ENCODE peak calls at places on chromosomes 12 and 14, in nine cellular contexts. P, N, L, A, R, W, U, Q and Z are unnamed samples.

GRCh38 chr14:46384611-46385010 is 267.0 kb downstream of the RPL10L start:
- DNase-seq in P (no peak), N (no peak), L (no peak), A (no peak), R (no peak), W (no peak), U (no peak), Q (no peak), Z (no peak)

GRCh38 chr12:112116232-112117060 is 7.9 kb upstream of the NAA25 start:
- DNase-seq in P (no peak), N (peak; percentile 72), L (peak; percentile 28), A (peak; percentile 61), R (peak; percentile 94), W (peak; percentile 41), U (no peak), Q (peak; percentile 69), Z (peak; percentile 67)

GRCh38 chr12:50621435-50622304 is 116.9 kb downstream of the DIP2B start:
- DNase-seq in P (peak; percentile 30), N (peak; percentile 44), L (no peak), A (no peak), R (no peak), W (peak; percentile 40), U (no peak), Q (no peak), Z (peak; percentile 25)

GRCh38 chr12:58967551-58967950 is 47.2 kb upstream of the LRIG3 start:
- DNase-seq in P (no peak), N (no peak), L (no peak), A (peak; percentile 59), R (no peak), W (no peak), U (no peak), Q (no peak), Z (no peak)

GRCh38 chr14:24296341-24297157 is 3.0 kb downstream of the DHRS1 start:
- DNase-seq in P (peak; percentile 51), N (peak; percentile 73), L (peak; percentile 87), A (peak; percentile 97), R (peak; percentile 91), W (peak; percentile 54), U (peak; percentile 50), Q (peak; percentile 63), Z (peak; percentile 73)

GRCh38 chr14:101761881-101762529 is 496 bp downstream of the PPP2R5C start:
- DNase-seq in P (peak; percentile 37), N (peak; percentile 51), L (peak; percentile 57), A (no peak), R (peak; percentile 28), W (peak; percentile 59), U (peak; percentile 40), Q (peak; percentile 54), Z (peak; percentile 64)

GRCh38 chr12:89154743-89155530 is 197.4 kb downstream of the DUSP6 start:
- DNase-seq in P (no peak), N (no peak), L (no peak), A (peak; percentile 8), R (peak; percentile 43), W (no peak), U (no peak), Q (no peak), Z (no peak)

GRCh38 chr12:64532734-64533351 is 77.5 kb upstream of the RASSF3 start:
- DNase-seq in P (no peak), N (no peak), L (no peak), A (no peak), R (no peak), W (no peak), U (no peak), Q (no peak), Z (no peak)

GRCh38 chr14:20499108-20499507 is 6.2 kb upstream of the RNASE10 start:
- DNase-seq in P (no peak), N (no peak), L (no peak), A (no peak), R (peak; percentile 86), W (no peak), U (no peak), Q (no peak), Z (no peak)

GRCh38 chr14:23360496-23360895 is 4.5 kb downstream of the EFS start:
- DNase-seq in P (no peak), N (no peak), L (peak; percentile 35), A (no peak), R (peak; percentile 11), W (no peak), U (no peak), Q (no peak), Z (no peak)

GRCh38 chr14:65373011-65373670 is 39.4 kb upstream of the FUT8 start:
- DNase-seq in P (no peak), N (no peak), L (no peak), A (no peak), R (no peak), W (no peak), U (no peak), Q (no peak), Z (no peak)

GRCh38 chr12:6631549-6631961 is 4.2 kb downstream of the LPAR5 start:
- DNase-seq in P (no peak), N (no peak), L (no peak), A (no peak), R (no peak), W (peak; percentile 87), U (no peak), Q (peak; percentile 78), Z (no peak)

GRCh38 chr12:6635856-6636521 is at the start of gene LPAR5:
- DNase-seq in P (peak; percentile 30), N (peak; percentile 23), L (peak; percentile 48), A (no peak), R (peak; percentile 70), W (peak; percentile 91), U (no peak), Q (peak; percentile 78), Z (no peak)

GRCh38 chr12:6635375-6635855 is 344 bp downstream of the LPAR5 start:
- DNase-seq in P (no peak), N (no peak), L (no peak), A (no peak), R (peak; percentile 78), W (no peak), U (no peak), Q (no peak), Z (no peak)

GRCh38 chr12:6630696-6631095 is 5.1 kb downstream of the LPAR5 start:
- DNase-seq in P (no peak), N (no peak), L (no peak), A (no peak), R (no peak), W (no peak), U (no peak), Q (no peak), Z (no peak)

DNA sequence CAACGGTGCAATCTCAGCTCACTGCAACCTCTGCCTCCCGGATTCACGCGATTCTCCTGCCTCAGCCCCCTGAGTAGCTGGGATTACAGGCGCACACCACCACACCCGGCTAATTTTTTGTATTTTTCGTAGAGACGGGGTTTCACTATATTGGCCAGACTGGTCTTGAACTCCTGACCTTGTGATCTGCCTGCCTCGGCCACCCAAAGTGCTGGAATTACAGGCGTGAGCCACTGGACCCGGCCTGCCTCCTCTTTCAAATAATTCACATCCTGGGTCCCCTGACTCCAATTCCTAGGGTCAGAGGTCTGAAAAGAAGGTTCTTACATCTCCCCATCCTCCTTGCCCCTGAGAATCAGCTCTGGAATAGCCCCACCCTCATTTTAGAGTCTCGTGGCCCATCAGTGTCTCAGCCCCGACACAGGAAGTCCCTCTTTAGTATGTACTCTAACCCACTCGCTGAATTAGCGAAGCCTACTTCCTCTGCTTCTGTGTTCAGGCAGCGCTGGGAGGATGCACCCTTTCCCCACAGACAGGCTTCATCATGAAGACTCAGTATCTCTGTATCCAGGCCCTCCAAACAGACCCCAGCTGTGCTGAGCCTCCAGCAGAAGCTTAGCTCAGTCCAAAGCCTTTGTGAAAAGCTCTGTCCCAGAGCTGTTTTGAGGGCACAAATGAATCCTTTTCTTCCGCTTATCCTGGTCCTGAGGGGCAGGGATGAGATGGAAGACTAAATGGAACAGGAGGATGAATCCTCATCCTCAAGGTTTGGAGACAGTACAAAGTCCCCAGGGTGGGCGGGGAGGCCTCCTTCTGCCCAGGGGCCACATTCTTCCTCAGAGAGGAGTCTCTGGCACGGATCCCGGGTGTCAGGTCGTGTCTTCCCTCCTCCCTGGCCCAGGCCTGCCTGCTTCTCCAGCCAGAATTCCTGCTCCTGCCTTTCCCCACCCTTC is 3.5 kb downstream of the LPAR5 start:
- DNase-seq in P (no peak), N (no peak), L (no peak), A (no peak), R (peak; percentile 70), W (peak; percentile 53), U (no peak), Q (no peak), Z (no peak)
- TF ChIP-seq POLR2A in P (no peak), N (no peak), L (no peak), A (no peak), R (no peak), W (peak; percentile 11), U (no peak), Q (no peak), Z (no peak)

GRCh38 chr14:100191584-100192249 is 32.3 kb upstream of the DEGS2 start:
- DNase-seq in P (no peak), N (peak; percentile 37), L (no peak), A (no peak), R (no peak), W (no peak), U (no peak), Q (no peak), Z (peak; percentile 16)
- H3K4me3 ChIP-seq in P (no peak overlapping the region), N (no peak overlapping the region), L (no peak overlapping the region), A (no peak overlapping the region), R (no peak overlapping the region), W (no peak overlapping the region), U (no peak overlapping the region), Q (peak overlapping the region; percentile 38), Z (no peak overlapping the region)

GRCh38 chr14:69191340-69192111 is at the start of gene EXD2:
- DNase-seq in P (peak; percentile 90), N (peak; percentile 90), L (peak; percentile 97), A (peak; percentile 80), R (peak; percentile 91), W (peak; percentile 93), U (peak; percentile 86), Q (peak; percentile 93), Z (peak; percentile 94)
- TF ChIP-seq POLR2A in P (peak; percentile 28), N (peak; percentile 84), L (peak; percentile 22), A (no peak), R (no peak), W (peak; percentile 72), U (no peak), Q (no peak), Z (peak; percentile 73)

DNA sequence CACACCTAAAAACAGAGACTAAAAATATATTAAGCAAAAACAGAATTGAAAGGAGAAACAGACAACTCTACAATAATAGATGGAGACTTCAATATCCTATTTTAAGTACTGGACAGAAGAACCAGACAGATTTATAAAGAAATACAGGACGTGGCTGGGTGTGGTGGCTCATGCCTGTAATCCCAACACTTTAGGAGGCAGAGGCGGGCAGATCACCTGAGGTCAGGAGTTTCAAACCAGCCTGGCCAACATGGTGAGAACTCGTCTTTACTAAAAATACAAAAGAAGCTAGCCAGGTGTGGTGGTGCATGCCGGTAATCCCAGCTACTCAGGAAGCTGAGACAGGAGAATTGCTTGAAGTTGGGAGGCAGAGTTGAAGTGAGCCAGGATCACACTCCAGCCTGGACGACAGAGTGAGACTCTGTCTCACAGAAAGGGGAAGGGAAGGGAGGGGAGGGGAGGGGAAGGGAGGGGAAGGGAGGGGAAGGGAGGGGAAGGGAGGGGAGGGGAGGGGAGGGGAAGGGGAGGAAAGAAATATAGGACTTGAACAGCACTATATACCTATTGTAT is 53.0 kb downstream of the CDK17 start:
- DNase-seq in P (no peak), N (no peak), L (no peak), A (no peak), R (no peak), W (no peak), U (no peak), Q (no peak), Z (no peak)
- H3K4me3 ChIP-seq in P (no peak overlapping the region), N (no peak overlapping the region), L (no peak overlapping the region), A (no peak overlapping the region), R (no peak overlapping the region), W (peak overlapping the region; percentile 17), U (no peak overlapping the region), Q (peak overlapping the region; percentile 20), Z (no peak overlapping the region)